ENCODE peak calls at places on chromosomes 11 and 22, in seven cellular contexts. One of them, this sample, is unnamed.

GRCh38 chr11:13297308-13297916 is 19.8 kb downstream of the BMAL1 start:
- DNase-seq in tibial nerve: no peak
- DNase-seq in naive thymus-derived CD4-positive, alpha-beta T cell: no peak
- DNase-seq in CD8-positive, alpha-beta T cell: no peak
- DNase-seq in mucosa of descending colon: no peak
- DNase-seq in fibroblast of lung: no peak
- DNase-seq in Caco-2: no peak
- DNase-seq in this sample: no peak

GRCh38 chr22:37194750-37195149 is 6.7 kb upstream of the C1QTNF6 start:
- DNase-seq in tibial nerve: no peak
- DNase-seq in naive thymus-derived CD4-positive, alpha-beta T cell: no peak
- DNase-seq in CD8-positive, alpha-beta T cell: no peak
- DNase-seq in mucosa of descending colon: no peak
- DNase-seq in fibroblast of lung: no peak
- DNase-seq in Caco-2: no peak
- DNase-seq in this sample: no peak

GRCh38 chr11:69075421-69076128 is 26.8 kb downstream of the TPCN2 start:
- DNase-seq in tibial nerve: peak; percentile 90
- DNase-seq in naive thymus-derived CD4-positive, alpha-beta T cell: no peak
- DNase-seq in CD8-positive, alpha-beta T cell: no peak
- DNase-seq in mucosa of descending colon: peak; percentile 58
- DNase-seq in fibroblast of lung: peak; percentile 99
- DNase-seq in Caco-2: no peak
- DNase-seq in this sample: peak; percentile 100

GRCh38 chr11:76443254-76443935 is 1.4 kb upstream of the EMSY start:
- DNase-seq in tibial nerve: no peak
- DNase-seq in naive thymus-derived CD4-positive, alpha-beta T cell: no peak
- DNase-seq in CD8-positive, alpha-beta T cell: no peak
- DNase-seq in mucosa of descending colon: no peak
- DNase-seq in fibroblast of lung: peak; percentile 2
- DNase-seq in Caco-2: no peak
- DNase-seq in this sample: no peak

GRCh38 chr11:64898541-64898940 is 18.5 kb downstream of the ATG2A start:
- DNase-seq in tibial nerve: no peak
- DNase-seq in naive thymus-derived CD4-positive, alpha-beta T cell: no peak
- DNase-seq in CD8-positive, alpha-beta T cell: no peak
- DNase-seq in mucosa of descending colon: no peak
- DNase-seq in fibroblast of lung: no peak
- DNase-seq in Caco-2: no peak
- DNase-seq in this sample: no peak

GRCh38 chr11:12785901-12786300 is 111.7 kb downstream of the TEAD1 start:
- DNase-seq in tibial nerve: no peak
- DNase-seq in naive thymus-derived CD4-positive, alpha-beta T cell: no peak
- DNase-seq in CD8-positive, alpha-beta T cell: no peak
- DNase-seq in mucosa of descending colon: no peak
- DNase-seq in fibroblast of lung: no peak
- DNase-seq in Caco-2: no peak
- DNase-seq in this sample: no peak

GRCh38 chr11:79363261-79363660 is 77.6 kb downstream of the TENM4 start:
- DNase-seq in tibial nerve: no peak
- DNase-seq in naive thymus-derived CD4-positive, alpha-beta T cell: no peak
- DNase-seq in CD8-positive, alpha-beta T cell: no peak
- DNase-seq in mucosa of descending colon: no peak
- DNase-seq in fibroblast of lung: no peak
- DNase-seq in Caco-2: no peak
- DNase-seq in this sample: no peak

GRCh38 chr11:119472186-119472855 is 49.3 kb upstream of the THY1 start:
- DNase-seq in tibial nerve: no peak
- DNase-seq in naive thymus-derived CD4-positive, alpha-beta T cell: no peak
- DNase-seq in CD8-positive, alpha-beta T cell: no peak
- DNase-seq in mucosa of descending colon: no peak
- DNase-seq in fibroblast of lung: peak; percentile 77
- DNase-seq in Caco-2: peak; percentile 33
- DNase-seq in this sample: no peak

GRCh38 chr11:61910473-61911123 is 6.8 kb downstream of the RAB3IL1 start:
- DNase-seq in tibial nerve: peak; percentile 29
- DNase-seq in naive thymus-derived CD4-positive, alpha-beta T cell: no peak
- DNase-seq in CD8-positive, alpha-beta T cell: no peak
- DNase-seq in mucosa of descending colon: no peak
- DNase-seq in fibroblast of lung: no peak
- DNase-seq in Caco-2: peak; percentile 22
- DNase-seq in this sample: no peak

GRCh38 chr11:64787526-64788320 is 9.4 kb upstream of the SF1 start:
- DNase-seq in tibial nerve: no peak
- DNase-seq in naive thymus-derived CD4-positive, alpha-beta T cell: peak; percentile 58
- DNase-seq in CD8-positive, alpha-beta T cell: peak; percentile 42
- DNase-seq in mucosa of descending colon: peak; percentile 90
- DNase-seq in fibroblast of lung: peak; percentile 50
- DNase-seq in Caco-2: peak; percentile 61
- DNase-seq in this sample: peak; percentile 48

GRCh38 chr11:12274558-12275197 is 102.7 kb upstream of the PARVA start:
- DNase-seq in tibial nerve: no peak
- DNase-seq in naive thymus-derived CD4-positive, alpha-beta T cell: no peak
- DNase-seq in CD8-positive, alpha-beta T cell: no peak
- DNase-seq in mucosa of descending colon: no peak
- DNase-seq in fibroblast of lung: peak; percentile 42
- DNase-seq in Caco-2: no peak
- DNase-seq in this sample: peak; percentile 44

GRCh38 chr22:35337932-35338331 is 38.2 kb downstream of the TOM1 start:
- DNase-seq in tibial nerve: no peak
- DNase-seq in naive thymus-derived CD4-positive, alpha-beta T cell: no peak
- DNase-seq in CD8-positive, alpha-beta T cell: no peak
- DNase-seq in mucosa of descending colon: no peak
- DNase-seq in fibroblast of lung: no peak
- DNase-seq in Caco-2: no peak
- DNase-seq in this sample: no peak

GRCh38 chr11:64736654-64737053 is 7.3 kb downstream of the RASGRP2 start:
- DNase-seq in tibial nerve: no peak
- DNase-seq in naive thymus-derived CD4-positive, alpha-beta T cell: no peak
- DNase-seq in CD8-positive, alpha-beta T cell: no peak
- DNase-seq in mucosa of descending colon: no peak
- DNase-seq in fibroblast of lung: no peak
- DNase-seq in Caco-2: no peak
- DNase-seq in this sample: no peak

GRCh38 chr22:44411226-44412135 is 86.6 kb downstream of the RTL6 start:
- DNase-seq in tibial nerve: no peak
- DNase-seq in naive thymus-derived CD4-positive, alpha-beta T cell: no peak
- DNase-seq in CD8-positive, alpha-beta T cell: no peak
- DNase-seq in mucosa of descending colon: no peak
- DNase-seq in fibroblast of lung: no peak
- DNase-seq in Caco-2: no peak
- DNase-seq in this sample: no peak

DNA sequence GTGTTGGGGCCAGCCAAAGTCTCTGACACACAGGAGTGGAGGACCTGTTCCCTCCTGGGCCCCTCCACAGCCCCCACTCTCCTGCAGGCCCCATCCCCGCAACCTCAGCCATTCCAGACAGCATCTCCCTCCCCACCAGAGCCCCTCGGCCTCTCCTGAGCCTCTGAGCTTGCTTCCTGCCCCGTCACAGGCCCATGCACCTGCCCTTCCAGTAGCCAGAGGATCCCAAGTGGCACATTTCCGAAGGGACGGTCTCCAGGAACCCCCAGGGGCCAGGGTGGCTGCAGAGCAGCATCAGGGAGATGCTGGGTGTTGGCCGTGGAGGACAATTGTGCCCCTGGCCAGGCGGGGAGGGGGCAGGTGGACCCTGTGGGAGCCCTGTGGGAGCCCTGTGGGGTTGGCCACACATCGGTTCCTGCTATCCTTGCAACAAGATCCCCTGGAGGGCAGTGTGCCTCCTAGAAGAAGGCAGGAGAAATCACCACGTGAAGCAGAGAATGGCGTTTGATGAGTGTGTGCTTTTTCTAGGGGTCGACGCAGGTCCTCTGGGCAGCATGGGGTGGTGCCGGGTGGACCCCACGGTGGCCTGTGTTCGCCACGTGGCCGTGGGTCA is 45.3 kb upstream of the PPARA start:
- DNase-seq in tibial nerve: no peak
- DNase-seq in naive thymus-derived CD4-positive, alpha-beta T cell: no peak
- DNase-seq in CD8-positive, alpha-beta T cell: no peak
- DNase-seq in mucosa of descending colon: no peak
- DNase-seq in fibroblast of lung: no peak
- DNase-seq in Caco-2: no peak
- DNase-seq in this sample: no peak
- H3K4me1 ChIP-seq in tibial nerve: peaks cover 100% of the 10 kb centered on the region
- H3K4me1 ChIP-seq in naive thymus-derived CD4-positive, alpha-beta T cell: no peaks in the 10 kb centered on the region
- H3K4me1 ChIP-seq in CD8-positive, alpha-beta T cell: no peaks in the 10 kb centered on the region
- H3K4me1 ChIP-seq in mucosa of descending colon: peaks cover 50% of the 10 kb centered on the region
- H3K4me1 ChIP-seq in fibroblast of lung: peaks cover 62% of the 10 kb centered on the region
- H3K4me1 ChIP-seq in Caco-2: peaks cover 69% of the 10 kb centered on the region
- H3K4me1 ChIP-seq in this sample: peaks cover 9% of the 10 kb centered on the region

GRCh38 chr22:43181321-43182076 is 5.4 kb downstream of the TTLL12 start:
- DNase-seq in tibial nerve: no peak
- DNase-seq in naive thymus-derived CD4-positive, alpha-beta T cell: no peak
- DNase-seq in CD8-positive, alpha-beta T cell: no peak
- DNase-seq in mucosa of descending colon: no peak
- DNase-seq in fibroblast of lung: no peak
- DNase-seq in Caco-2: no peak
- DNase-seq in this sample: no peak

GRCh38 chr22:43180670-43181069 is 6.3 kb downstream of the TTLL12 start:
- DNase-seq in tibial nerve: no peak
- DNase-seq in naive thymus-derived CD4-positive, alpha-beta T cell: no peak
- DNase-seq in CD8-positive, alpha-beta T cell: no peak
- DNase-seq in mucosa of descending colon: no peak
- DNase-seq in fibroblast of lung: no peak
- DNase-seq in Caco-2: no peak
- DNase-seq in this sample: no peak

GRCh38 chr22:43179911-43180195 is 7.1 kb downstream of the TTLL12 start:
- DNase-seq in tibial nerve: no peak
- DNase-seq in naive thymus-derived CD4-positive, alpha-beta T cell: no peak
- DNase-seq in CD8-positive, alpha-beta T cell: no peak
- DNase-seq in mucosa of descending colon: no peak
- DNase-seq in fibroblast of lung: no peak
- DNase-seq in Caco-2: no peak
- DNase-seq in this sample: no peak

GRCh38 chr22:43177479-43177878 is 9.5 kb downstream of the TTLL12 start:
- DNase-seq in tibial nerve: no peak
- DNase-seq in naive thymus-derived CD4-positive, alpha-beta T cell: no peak
- DNase-seq in CD8-positive, alpha-beta T cell: no peak
- DNase-seq in mucosa of descending colon: no peak
- DNase-seq in fibroblast of lung: no peak
- DNase-seq in Caco-2: no peak
- DNase-seq in this sample: no peak

GRCh38 chr22:43179151-43179910 is 7.6 kb downstream of the TTLL12 start:
- DNase-seq in tibial nerve: no peak
- DNase-seq in naive thymus-derived CD4-positive, alpha-beta T cell: no peak
- DNase-seq in CD8-positive, alpha-beta T cell: no peak
- DNase-seq in mucosa of descending colon: no peak
- DNase-seq in fibroblast of lung: no peak
- DNase-seq in Caco-2: no peak
- DNase-seq in this sample: no peak
- H3K36me3 ChIP-seq in tibial nerve: peaks cover 2% of the 10 kb centered on the region
- H3K36me3 ChIP-seq in naive thymus-derived CD4-positive, alpha-beta T cell: peaks cover 3% of the 10 kb centered on the region
- H3K36me3 ChIP-seq in CD8-positive, alpha-beta T cell: peaks cover 1% of the 10 kb centered on the region
- H3K36me3 ChIP-seq in mucosa of descending colon: no peaks in the 10 kb centered on the region
- H3K36me3 ChIP-seq in fibroblast of lung: peaks cover 23% of the 10 kb centered on the region
- H3K36me3 ChIP-seq in Caco-2: peaks cover 7% of the 10 kb centered on the region
- H3K36me3 ChIP-seq in this sample: peaks cover 61% of the 10 kb centered on the region

GRCh38 chr22:42365337-42365865 is 66.8 kb downstream of the NFAM1 start:
- DNase-seq in tibial nerve: no peak
- DNase-seq in naive thymus-derived CD4-positive, alpha-beta T cell: no peak
- DNase-seq in CD8-positive, alpha-beta T cell: no peak
- DNase-seq in mucosa of descending colon: no peak
- DNase-seq in fibroblast of lung: no peak
- DNase-seq in Caco-2: no peak
- DNase-seq in this sample: no peak
- H3K4me3 ChIP-seq in tibial nerve: peak overlapping the region; percentile 26
- H3K4me3 ChIP-seq in naive thymus-derived CD4-positive, alpha-beta T cell: no peak overlapping the region
- H3K4me3 ChIP-seq in CD8-positive, alpha-beta T cell: no peak overlapping the region
- H3K4me3 ChIP-seq in mucosa of descending colon: no peak overlapping the region
- H3K4me3 ChIP-seq in fibroblast of lung: no peak overlapping the region
- H3K4me3 ChIP-seq in Caco-2: no peak overlapping the region
- H3K4me3 ChIP-seq in this sample: no peak overlapping the region

GRCh38 chr11:28106351-28107043 is 1.5 kb downstream of the KIF18A start:
- DNase-seq in tibial nerve: no peak
- DNase-seq in naive thymus-derived CD4-positive, alpha-beta T cell: no peak
- DNase-seq in CD8-positive, alpha-beta T cell: no peak
- DNase-seq in mucosa of descending colon: no peak
- DNase-seq in fibroblast of lung: no peak
- DNase-seq in Caco-2: no peak
- DNase-seq in this sample: no peak

GRCh38 chr11:28108909-28109308 is 721 bp downstream of the METTL15 start:
- DNase-seq in tibial nerve: no peak
- DNase-seq in naive thymus-derived CD4-positive, alpha-beta T cell: no peak
- DNase-seq in CD8-positive, alpha-beta T cell: no peak
- DNase-seq in mucosa of descending colon: no peak
- DNase-seq in fibroblast of lung: no peak
- DNase-seq in Caco-2: no peak
- DNase-seq in this sample: peak; percentile 22

GRCh38 chr11:28107331-28107725 is 628 bp downstream of the KIF18A start:
- DNase-seq in tibial nerve: no peak
- DNase-seq in naive thymus-derived CD4-positive, alpha-beta T cell: peak; percentile 9
- DNase-seq in CD8-positive, alpha-beta T cell: no peak
- DNase-seq in mucosa of descending colon: no peak
- DNase-seq in fibroblast of lung: no peak
- DNase-seq in Caco-2: no peak
- DNase-seq in this sample: no peak

GRCh38 chr11:28105869-28106268 is 2.1 kb downstream of the KIF18A start:
- DNase-seq in tibial nerve: no peak
- DNase-seq in naive thymus-derived CD4-positive, alpha-beta T cell: no peak
- DNase-seq in CD8-positive, alpha-beta T cell: no peak
- DNase-seq in mucosa of descending colon: no peak
- DNase-seq in fibroblast of lung: no peak
- DNase-seq in Caco-2: no peak
- DNase-seq in this sample: peak; percentile 4

DNA sequence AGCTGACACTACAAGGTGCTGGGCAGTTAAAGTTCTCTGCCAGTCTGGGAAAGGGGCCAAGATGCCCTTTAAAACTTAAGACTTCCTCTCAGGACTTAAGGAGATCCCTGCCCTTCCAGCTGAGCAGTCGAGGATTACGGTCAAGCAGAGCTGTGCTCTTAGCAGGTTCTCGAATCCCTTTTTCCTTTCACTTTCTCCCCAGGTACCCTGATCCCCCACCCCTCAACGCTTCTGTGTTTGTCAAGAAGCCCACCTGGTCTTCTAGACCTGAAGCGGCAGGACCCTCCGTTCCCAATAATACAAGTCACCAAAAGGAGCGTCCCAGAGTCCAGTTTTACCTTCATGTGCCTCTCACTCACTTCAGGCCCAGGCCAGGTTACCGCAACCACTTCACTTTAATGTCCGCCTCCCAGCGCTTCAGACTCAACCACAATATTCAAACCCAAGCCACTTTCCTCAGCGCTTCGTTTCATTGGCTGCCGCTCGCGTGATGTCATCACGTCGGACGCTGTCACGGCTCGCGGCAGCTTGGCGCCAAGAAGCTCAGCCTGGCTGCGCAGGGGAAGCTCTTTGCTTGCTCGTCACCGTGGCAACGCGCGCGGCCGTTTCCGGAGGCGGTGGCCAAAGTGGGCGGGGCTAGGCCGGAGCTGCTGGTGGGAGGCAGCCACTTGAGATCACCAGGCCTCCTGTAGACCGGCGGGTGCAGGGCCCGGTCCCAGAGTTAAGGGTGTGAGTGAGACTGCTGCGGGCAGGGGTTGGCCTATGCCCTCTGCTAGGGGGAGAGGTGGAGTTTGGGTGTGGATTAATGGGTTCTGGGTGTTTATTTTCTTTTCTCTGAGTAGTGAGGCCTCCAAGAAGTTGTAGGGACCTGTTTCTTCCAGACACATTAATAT is at the start of the genes KIF18A and METTL15:
- DNase-seq in tibial nerve: peak; percentile 100
- DNase-seq in naive thymus-derived CD4-positive, alpha-beta T cell: peak; percentile 95
- DNase-seq in CD8-positive, alpha-beta T cell: peak; percentile 99
- DNase-seq in mucosa of descending colon: peak; percentile 100
- DNase-seq in fibroblast of lung: peak; percentile 99
- DNase-seq in Caco-2: peak; percentile 100
- DNase-seq in this sample: peak; percentile 99
- H3K4me1 ChIP-seq in tibial nerve: peaks cover 44% of the 10 kb centered on the region
- H3K4me1 ChIP-seq in naive thymus-derived CD4-positive, alpha-beta T cell: peaks cover 27% of the 10 kb centered on the region
- H3K4me1 ChIP-seq in CD8-positive, alpha-beta T cell: peaks cover 40% of the 10 kb centered on the region
- H3K4me1 ChIP-seq in mucosa of descending colon: peaks cover 29% of the 10 kb centered on the region
- H3K4me1 ChIP-seq in fibroblast of lung: no peaks in the 10 kb centered on the region
- H3K4me1 ChIP-seq in Caco-2: peaks cover 14% of the 10 kb centered on the region
- H3K4me1 ChIP-seq in this sample: peaks cover 46% of the 10 kb centered on the region

This sample was measured in SJSA1.